ENCODE peak calls at places on chromosomes 13 and 19, in four cellular contexts. G is dorsolateral prefrontal cortex, V is mammary epithelial cell, P is IMR-90. B is an unnamed sample.

GRCh38 chr13:92379371-92379770 is 847.2 kb upstream of the GPC6 start:
- DNase-seq in G (no peak), V (no peak), P (no peak), B (no peak)

GRCh38 chr19:12611361-12611699 is 610 bp downstream of the ZNF791 start:
- DNase-seq in G (peak; percentile 77), V (peak; percentile 65), P (peak; percentile 74), B (peak; percentile 78)

GRCh38 chr19:13024126-13024957 is 29.1 kb downstream of the NFIX start:
- DNase-seq in G (no peak), V (peak; percentile 50), P (peak; percentile 45), B (peak; percentile 50)

GRCh38 chr13:26476111-26476743 is 81.3 kb upstream of the WASF3 start:
- DNase-seq in G (no peak), V (no peak), P (peak; percentile 50), B (peak; percentile 70)

GRCh38 chr19:15379996-15380647 is 535 bp upstream of the AKAP8 start:
- DNase-seq in G (no peak), V (peak; percentile 69), P (peak; percentile 11), B (peak; percentile 39)

GRCh38 chr19:16541526-16542044 is 652 bp downstream of the CHERP start:
- DNase-seq in G (no peak), V (peak; percentile 25), P (peak; percentile 11), B (no peak)

GRCh38 chr13:35789335-35790166 is 313.1 kb upstream of the MAB21L1 start:
- DNase-seq in G (no peak), V (peak; percentile 19), P (peak; percentile 61), B (peak; percentile 65)

GRCh38 chr13:78067290-78067689 is 148.7 kb upstream of the EDNRB start:
- DNase-seq in G (no peak), V (no peak), P (no peak), B (no peak)

GRCh38 chr19:18796239-18796638 is 5.1 kb upstream of the COMP start:
- DNase-seq in G (no peak), V (no peak), P (no peak), B (no peak)

GRCh38 chr13:46551410-46552301 is 1.3 kb upstream of the LRCH1 start:
- DNase-seq in G (peak; percentile 66), V (peak; percentile 56), P (peak; percentile 75), B (peak; percentile 78)

GRCh38 chr19:53808710-53809125 is 15.4 kb downstream of the NLRP12 start:
- DNase-seq in G (no peak), V (peak; percentile 29), P (peak; percentile 42), B (peak; percentile 75)

GRCh38 chr13:45529758-45530157 is 65.0 kb downstream of the COG3 start:
- DNase-seq in G (no peak), V (no peak), P (no peak), B (no peak)

GRCh38 chr13:49936943-49937273 is 768 bp upstream of the SPRYD7 start:
- DNase-seq in G (no peak), V (no peak), P (no peak), B (no peak)

GRCh38 chr19:46493236-46494114 is 2.2 kb downstream of the PNMA8B start:
- DNase-seq in G (peak; percentile 48), V (no peak), P (no peak), B (peak; percentile 11)

GRCh38 chr19:22620912-22621311 is 13.2 kb upstream of the ZNF492 start:
- DNase-seq in G (no peak), V (no peak), P (no peak), B (no peak)

GRCh38 chr13:39144391-39144790 is 106.1 kb downstream of the NHLRC3 start:
- DNase-seq in G (no peak), V (no peak), P (no peak), B (no peak)

GRCh38 chr19:1503089-1503924 is 9.5 kb downstream of the ADAMTSL5 start:
- DNase-seq in G (peak; percentile 63), V (no peak), P (peak; percentile 32), B (peak; percentile 31)

GRCh38 chr19:16383584-16384161 is 59.0 kb downstream of the KLF2 start:
- DNase-seq in G (no peak), V (no peak), P (no peak), B (no peak)

GRCh38 chr13:23570931-23571330 is 719 bp downstream of the TNFRSF19 start:
- DNase-seq in G (no peak), V (no peak), P (peak; percentile 54), B (no peak)

GRCh38 chr13:79913141-79913827 is 427.6 kb downstream of the SPRY2 start:
- DNase-seq in G (no peak), V (no peak), P (no peak), B (no peak)

GRCh38 chr13:41917641-41918040 is 43.3 kb downstream of the VWA8 start:
- DNase-seq in G (no peak), V (peak; percentile 65), P (peak; percentile 88), B (peak; percentile 84)

GRCh38 chr13:38401276-38401675 is 51.6 kb downstream of the UFM1 start:
- DNase-seq in G (no peak), V (no peak), P (no peak), B (no peak)

GRCh38 chr19:15432018-15432494 is 13.3 kb upstream of the AKAP8L start:
- DNase-seq in G (no peak), V (no peak), P (no peak), B (no peak)

GRCh38 chr13:98351636-98352035 is 174.6 kb upstream of the RNF113B start:
- DNase-seq in G (no peak), V (no peak), P (no peak), B (no peak)
- H3K4me3 ChIP-seq in G (no peak overlapping the region), V (no peak overlapping the region), P (no peak overlapping the region), B (no peak overlapping the region)

GRCh38 chr19:5138606-5139594 is 170.0 kb downstream of the KDM4B start:
- DNase-seq in G (no peak), V (peak; percentile 79), P (peak; percentile 47), B (no peak)

GRCh38 chr19:5134683-5135082 is 165.8 kb downstream of the KDM4B start:
- DNase-seq in G (no peak), V (no peak), P (no peak), B (no peak)

GRCh38 chr19:5136060-5136855 is 167.3 kb downstream of the KDM4B start:
- DNase-seq in G (no peak), V (no peak), P (no peak), B (no peak)

GRCh38 chr19:5137114-5137513 is 168.2 kb downstream of the KDM4B start:
- DNase-seq in G (peak; percentile 76), V (no peak), P (no peak), B (no peak)

DNA sequence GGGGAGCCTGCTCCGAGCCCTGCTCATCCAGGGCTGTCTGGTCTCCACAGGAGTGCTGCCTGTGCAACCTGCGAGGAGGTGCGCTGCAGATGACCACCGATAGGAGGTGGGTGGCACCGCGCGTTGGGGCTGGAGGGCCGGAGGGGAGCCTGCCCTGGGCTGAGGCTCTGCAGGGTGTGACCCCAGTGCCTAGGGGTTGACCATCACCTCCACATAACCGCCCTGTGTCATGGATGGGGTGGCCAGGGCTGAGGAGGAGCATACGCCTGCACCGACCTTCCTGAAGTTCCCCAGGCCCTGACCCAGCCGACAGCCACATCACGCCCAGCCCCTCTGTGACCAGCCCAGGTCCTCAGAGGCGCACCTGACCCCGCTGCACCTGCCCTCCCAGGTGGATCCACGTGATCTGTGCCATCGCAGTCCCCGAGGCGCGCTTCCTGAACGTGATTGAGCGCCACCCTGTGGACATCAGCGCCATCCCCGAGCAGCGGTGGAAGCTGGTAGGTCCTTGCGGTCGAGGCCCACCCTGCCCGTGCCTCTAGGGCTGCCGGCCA is 168.7 kb downstream of the KDM4B start:
- DNase-seq in G (no peak), V (no peak), P (no peak), B (no peak)
- TF ChIP-seq CTCF in G (peak; percentile 43), V (no peak), P (no peak), B (no peak)

GRCh38 chr19:43664008-43664407 is 6.0 kb downstream of the PLAUR start:
- DNase-seq in G (no peak), V (no peak), P (no peak), B (no peak)

GRCh38 chr19:43667524-43668405 is 2.2 kb downstream of the PLAUR start:
- DNase-seq in G (no peak), V (no peak), P (peak; percentile 20), B (no peak)

GRCh38 chr19:43673702-43674629 is 4.0 kb upstream of the PLAUR start:
- DNase-seq in G (no peak), V (no peak), P (no peak), B (no peak)

GRCh38 chr19:43672061-43672679 is 2.2 kb upstream of the PLAUR start:
- DNase-seq in G (no peak), V (no peak), P (no peak), B (no peak)

DNA sequence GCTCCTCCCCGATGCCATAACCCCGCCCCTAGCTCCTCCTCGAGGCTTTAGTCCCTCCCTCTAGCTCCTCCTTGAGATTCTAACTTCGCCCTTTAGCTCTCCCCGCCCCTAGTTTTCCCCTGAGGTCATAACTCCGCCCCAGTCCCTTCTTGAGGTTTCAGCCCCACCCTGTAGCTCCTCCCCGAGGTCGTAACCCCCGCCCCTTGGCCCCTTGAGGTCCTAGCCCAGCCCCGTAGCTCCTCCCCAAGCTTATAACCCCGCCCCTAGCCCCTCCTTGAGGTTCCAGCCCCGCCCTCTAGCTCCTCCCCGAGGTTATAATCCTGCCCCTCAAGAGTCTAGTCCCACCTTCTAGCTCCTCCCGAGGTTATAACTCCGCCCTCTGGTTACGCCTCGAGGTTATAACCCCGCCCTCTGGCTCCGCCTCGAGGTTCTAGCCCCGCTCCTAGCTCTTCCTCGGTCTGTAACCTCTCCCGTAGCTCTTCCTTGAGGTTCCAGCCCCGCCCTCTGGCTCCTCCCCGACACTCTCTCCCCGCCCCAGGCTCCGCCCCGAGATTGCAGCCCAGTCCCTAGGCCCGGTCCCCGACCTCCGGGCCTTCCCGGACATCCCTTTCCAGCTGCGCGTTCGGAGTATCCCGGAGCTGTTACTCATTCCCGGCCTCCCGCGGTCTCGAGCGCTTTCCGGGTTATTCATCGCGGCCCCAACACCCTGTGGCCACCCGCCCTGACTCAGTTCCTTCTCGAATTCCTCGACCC is 1.4 kb downstream of the PLAUR start:
- DNase-seq in G (peak; percentile 98), V (peak; percentile 99), P (peak; percentile 99), B (peak; percentile 100)
- H3K4me3 ChIP-seq in G (peak overlapping the region; percentile 69), V (peak overlapping the region; percentile 69), P (peak overlapping the region; percentile 90), B (peak overlapping the region; percentile 93)

GRCh38 chr13:114145722-114146121 is 13.3 kb upstream of the RASA3 start:
- DNase-seq in G (no peak), V (no peak), P (no peak), B (no peak)

GRCh38 chr13:114144606-114145244 is 12.3 kb upstream of the RASA3 start:
- DNase-seq in G (no peak), V (no peak), P (no peak), B (no peak)

GRCh38 chr13:114142640-114143490 is 10.4 kb upstream of the RASA3 start:
- DNase-seq in G (peak; percentile 20), V (no peak), P (peak; percentile 65), B (no peak)

GRCh38 chr13:114145256-114145655 is 12.8 kb upstream of the RASA3 start:
- DNase-seq in G (no peak), V (no peak), P (no peak), B (no peak)

GRCh38 chr13:114143806-114144605 is 11.6 kb upstream of the RASA3 start:
- DNase-seq in G (peak; percentile 31), V (no peak), P (no peak), B (no peak)
- TF ChIP-seq CTCF in G (no peak), V (no peak), P (no peak), B (no peak)

GRCh38 chr19:4456566-4456842 is 1.1 kb downstream of the UBXN6 start:
- DNase-seq in G (peak; percentile 68), V (peak; percentile 54), P (peak; percentile 75), B (peak; percentile 68)

GRCh38 chr19:4455742-4456565 is 1.6 kb downstream of the UBXN6 start:
- DNase-seq in G (no peak), V (peak; percentile 43), P (peak; percentile 84), B (peak; percentile 79)

GRCh38 chr19:4453232-4454179 is 4.1 kb downstream of the UBXN6 start:
- DNase-seq in G (no peak), V (no peak), P (no peak), B (no peak)

GRCh38 chr19:4454621-4454951 is 3.0 kb downstream of the UBXN6 start:
- DNase-seq in G (no peak), V (no peak), P (no peak), B (no peak)

GRCh38 chr19:4454952-4455738 is 2.4 kb downstream of the UBXN6 start:
- DNase-seq in G (no peak), V (peak; percentile 60), P (peak; percentile 62), B (peak; percentile 82)
- H3K4me3 ChIP-seq in G (peak overlapping the region; percentile 72), V (no peak overlapping the region), P (no peak overlapping the region), B (peak overlapping the region; percentile 94)